ENCODE peak calls at places on chromosomes 1 and 21, in nine cellular contexts. One of them, this sample, is unnamed.

GRCh38 chr1:40711465-40712404 is 20.2 kb downstream of the NFYC start:
- DNase-seq in head of caudate nucleus: no peak
- DNase-seq in dermis microvascular lymphatic vessel endothelial cell: peak
- DNase-seq in SW480: peak
- DNase-seq in left lobe of liver: no peak
- DNase-seq in mucosa of descending colon: no peak
- DNase-seq in AML-193: no peak
- DNase-seq in lower lobe of right lung: no peak
- DNase-seq in NCI-H1694: no peak
- DNase-seq in this sample: no peak

GRCh38 chr1:53197301-53198205 is 929 bp downstream of the CPT2 start:
- DNase-seq in dermis microvascular lymphatic vessel endothelial cell: peak
- DNase-seq in head of caudate nucleus: no peak
- DNase-seq in mucosa of descending colon: no peak
- DNase-seq in left lobe of liver: no peak
- DNase-seq in lower lobe of right lung: no peak
- DNase-seq in NCI-H1694: no peak
- DNase-seq in SW480: no peak
- DNase-seq in AML-193: peak
- DNase-seq in this sample: no peak

GRCh38 chr1:101664726-101665125 is 332.0 kb downstream of the OLFM3 start:
- DNase-seq in head of caudate nucleus: no peak
- DNase-seq in NCI-H1694: no peak
- DNase-seq in left lobe of liver: no peak
- DNase-seq in dermis microvascular lymphatic vessel endothelial cell: no peak
- DNase-seq in AML-193: no peak
- DNase-seq in mucosa of descending colon: no peak
- DNase-seq in SW480: no peak
- DNase-seq in lower lobe of right lung: no peak
- DNase-seq in this sample: no peak

GRCh38 chr1:212819704-212820103 is 27.7 kb downstream of the SPATA45 start:
- DNase-seq in SW480: no peak
- DNase-seq in dermis microvascular lymphatic vessel endothelial cell: peak
- DNase-seq in head of caudate nucleus: no peak
- DNase-seq in left lobe of liver: no peak
- DNase-seq in AML-193: peak
- DNase-seq in NCI-H1694: no peak
- DNase-seq in mucosa of descending colon: no peak
- DNase-seq in lower lobe of right lung: no peak
- DNase-seq in this sample: no peak

GRCh38 chr1:66283583-66284041 is 250.3 kb upstream of the SGIP1 start:
- DNase-seq in mucosa of descending colon: no peak
- DNase-seq in head of caudate nucleus: no peak
- DNase-seq in AML-193: no peak
- DNase-seq in dermis microvascular lymphatic vessel endothelial cell: no peak
- DNase-seq in lower lobe of right lung: no peak
- DNase-seq in SW480: no peak
- DNase-seq in NCI-H1694: no peak
- DNase-seq in left lobe of liver: no peak
- DNase-seq in this sample: no peak

GRCh38 chr1:164561461-164561860 is 2.5 kb downstream of the PBX1 start:
- DNase-seq in head of caudate nucleus: no peak
- DNase-seq in AML-193: no peak
- DNase-seq in left lobe of liver: no peak
- DNase-seq in NCI-H1694: peak
- DNase-seq in SW480: no peak
- DNase-seq in dermis microvascular lymphatic vessel endothelial cell: no peak
- DNase-seq in lower lobe of right lung: no peak
- DNase-seq in mucosa of descending colon: no peak
- DNase-seq in this sample: peak

GRCh38 chr1:84611796-84612195 is 37.6 kb upstream of the CTBS start:
- DNase-seq in NCI-H1694: no peak
- DNase-seq in left lobe of liver: no peak
- DNase-seq in lower lobe of right lung: no peak
- DNase-seq in AML-193: no peak
- DNase-seq in head of caudate nucleus: no peak
- DNase-seq in mucosa of descending colon: no peak
- DNase-seq in dermis microvascular lymphatic vessel endothelial cell: peak
- DNase-seq in SW480: no peak
- DNase-seq in this sample: no peak

GRCh38 chr1:117608758-117609157 is 2.9 kb downstream of the TENT5C start:
- DNase-seq in SW480: no peak
- DNase-seq in mucosa of descending colon: no peak
- DNase-seq in dermis microvascular lymphatic vessel endothelial cell: no peak
- DNase-seq in AML-193: no peak
- DNase-seq in head of caudate nucleus: no peak
- DNase-seq in left lobe of liver: no peak
- DNase-seq in NCI-H1694: no peak
- DNase-seq in lower lobe of right lung: no peak
- DNase-seq in this sample: no peak

GRCh38 chr1:224203243-224204016 is 20.4 kb downstream of the DEGS1 start:
- DNase-seq in dermis microvascular lymphatic vessel endothelial cell: peak
- DNase-seq in lower lobe of right lung: peak
- DNase-seq in NCI-H1694: no peak
- DNase-seq in head of caudate nucleus: peak
- DNase-seq in left lobe of liver: peak
- DNase-seq in mucosa of descending colon: peak
- DNase-seq in AML-193: no peak
- DNase-seq in SW480: no peak
- DNase-seq in this sample: peak

GRCh38 chr21:16589046-16589445 is 859.3 kb downstream of the USP25 start:
- DNase-seq in head of caudate nucleus: no peak
- DNase-seq in AML-193: no peak
- DNase-seq in lower lobe of right lung: no peak
- DNase-seq in left lobe of liver: no peak
- DNase-seq in dermis microvascular lymphatic vessel endothelial cell: no peak
- DNase-seq in SW480: no peak
- DNase-seq in NCI-H1694: no peak
- DNase-seq in mucosa of descending colon: no peak
- DNase-seq in this sample: no peak

GRCh38 chr1:151534662-151535278 is 5.3 kb upstream of the TUFT1 start:
- DNase-seq in NCI-H1694: peak
- DNase-seq in mucosa of descending colon: peak
- DNase-seq in left lobe of liver: peak
- DNase-seq in dermis microvascular lymphatic vessel endothelial cell: peak
- DNase-seq in head of caudate nucleus: peak
- DNase-seq in SW480: peak
- DNase-seq in lower lobe of right lung: peak
- DNase-seq in AML-193: peak
- DNase-seq in this sample: peak

GRCh38 chr1:163257763-163258162 is 55.0 kb upstream of the RGS5 start:
- DNase-seq in AML-193: no peak
- DNase-seq in head of caudate nucleus: no peak
- DNase-seq in mucosa of descending colon: no peak
- DNase-seq in SW480: no peak
- DNase-seq in left lobe of liver: no peak
- DNase-seq in dermis microvascular lymphatic vessel endothelial cell: no peak
- DNase-seq in lower lobe of right lung: no peak
- DNase-seq in NCI-H1694: no peak
- DNase-seq in this sample: no peak

GRCh38 chr1:53556657-53557227 is 97.5 kb downstream of the DMRTB1 start:
- DNase-seq in SW480: no peak
- DNase-seq in AML-193: no peak
- DNase-seq in lower lobe of right lung: no peak
- DNase-seq in left lobe of liver: no peak
- DNase-seq in head of caudate nucleus: no peak
- DNase-seq in NCI-H1694: no peak
- DNase-seq in mucosa of descending colon: peak
- DNase-seq in dermis microvascular lymphatic vessel endothelial cell: no peak
- DNase-seq in this sample: no peak

This sample was measured in Ammon's horn.